ENCODE peak calls at places on chromosomes 11 and 22, in nine cellular contexts. T, N, M, A, U, B, Q, Y and V are unnamed samples.
A peak's percentile ranks its signal among the peaks of the same experiment; 100 is the strongest.

GRCh38 chr11:134528453-134528852 is 116.4 kb upstream of the B3GAT1 start:
- DNase-seq in T (no peak), Y (peak; percentile 37), M (no peak), B (no peak), N (no peak), Q (no peak), A (no peak), U (no peak), V (no peak)

GRCh38 chr22:48084041-48084748 is 1321.7 kb downstream of the TBC1D22A start:
- DNase-seq in B (no peak), Q (no peak), M (no peak), Y (no peak), N (peak; percentile 53), T (peak; percentile 14), A (no peak), U (no peak), V (no peak)

GRCh38 chr22:30754971-30755759 is 60.5 kb downstream of the OSBP2 start:
- DNase-seq in U (peak; percentile 66), M (peak; percentile 54), B (peak; percentile 74), Y (peak; percentile 64), A (peak; percentile 69), Q (peak; percentile 78), T (peak; percentile 66), N (no peak), V (peak; percentile 66)

GRCh38 chr11:120013325-120014250 is 124.3 kb downstream of the TRIM29 start:
- DNase-seq in N (no peak), A (peak; percentile 61), B (peak; percentile 78), T (peak; percentile 55), Y (peak; percentile 89), U (peak; percentile 37), M (peak; percentile 32), Q (peak; percentile 71), V (peak; percentile 87)

GRCh38 chr22:42967933-42968332 is 47.0 kb downstream of the PACSIN2 start:
- DNase-seq in U (no peak), T (peak; percentile 77), N (no peak), A (no peak), B (no peak), Q (peak; percentile 57), Y (no peak), M (no peak), V (no peak)

GRCh38 chr22:22855617-22856308 is 31.9 kb upstream of the IGLL5 start:
- DNase-seq in N (no peak), M (peak; percentile 12), Y (peak; percentile 73), B (peak; percentile 68), Q (peak; percentile 96), U (no peak), A (no peak), T (peak; percentile 60), V (peak; percentile 64)

GRCh38 chr11:12207384-12208150 is 97.2 kb downstream of the MICAL2 start:
- DNase-seq in Y (no peak), U (no peak), A (no peak), M (no peak), B (no peak), N (no peak), T (no peak), Q (no peak), V (no peak)

GRCh38 chr11:134079317-134079716 is 10.4 kb downstream of the JAM3 start:
- DNase-seq in Y (no peak), Q (no peak), B (no peak), T (no peak), M (no peak), U (no peak), A (no peak), N (no peak), V (no peak)

GRCh38 chr11:74570266-74571061 is 21.9 kb upstream of the POLD3 start:
- DNase-seq in Y (peak; percentile 50), A (peak; percentile 83), N (no peak), Q (peak; percentile 74), M (peak; percentile 57), T (peak; percentile 77), B (peak; percentile 70), U (peak; percentile 48), V (peak; percentile 53)
- TF ChIP-seq MAX in Y (no peak), A (no peak), N (no peak), Q (no peak), M (no peak), T (peak; percentile 42), B (no peak), U (no peak), V (no peak)

GRCh38 chr11:111574373-111575230 is 27.6 kb upstream of the SIK2 start:
- DNase-seq in N (no peak), B (no peak), A (no peak), M (no peak), T (no peak), U (no peak), Y (no peak), Q (no peak), V (no peak)
- TF ChIP-seq MAX in N (no peak), B (no peak), A (no peak), M (no peak), T (no peak), U (no peak), Y (no peak), Q (no peak), V (no peak)

DNA sequence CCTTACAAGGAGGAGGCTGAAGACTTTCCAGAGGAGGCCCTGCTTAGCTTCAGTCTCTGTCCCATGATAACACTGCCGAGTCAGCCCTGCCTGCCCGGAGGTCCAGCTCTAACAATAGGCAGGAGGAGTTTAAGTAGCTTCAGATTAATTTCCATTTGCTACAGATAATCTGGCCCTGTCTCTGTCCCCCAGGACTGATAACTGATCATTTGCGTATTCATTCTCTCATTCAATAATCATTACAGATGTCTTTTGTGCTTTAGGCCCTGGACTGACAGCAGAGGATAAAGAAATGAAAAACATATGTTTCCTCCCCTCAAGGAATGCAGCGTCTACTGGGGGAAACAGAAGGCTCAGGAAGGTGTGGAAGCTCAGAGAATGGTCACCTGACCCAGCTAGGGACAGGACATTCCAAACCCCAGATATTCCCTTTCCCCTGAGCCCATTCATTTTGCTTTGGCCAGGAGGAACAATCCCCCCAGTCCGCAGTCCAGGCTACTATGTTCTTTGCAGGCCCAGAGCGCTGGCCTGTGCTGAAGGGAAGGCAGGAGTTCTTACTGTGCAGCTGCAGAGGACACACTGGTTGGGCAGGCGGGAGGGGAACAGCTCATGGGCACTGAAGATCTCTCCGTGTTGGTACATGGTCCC is 20.8 kb downstream of the CHRDL2 start:
- DNase-seq in Q (peak; percentile 68), U (no peak), N (no peak), Y (no peak), B (peak; percentile 72), M (no peak), A (no peak), T (no peak), V (no peak)
- TF ChIP-seq MAX in Q (no peak), U (no peak), N (no peak), Y (no peak), B (no peak), M (no peak), A (no peak), T (no peak), V (no peak)

GRCh38 chr11:95361180-95361579 is 130.2 kb upstream of the SESN3 start:
- DNase-seq in Y (no peak), T (no peak), B (no peak), U (no peak), Q (no peak), M (peak; percentile 19), N (no peak), A (no peak), V (no peak)

GRCh38 chr11:95363189-95363588 is 132.2 kb upstream of the SESN3 start:
- DNase-seq in M (no peak), Q (no peak), T (peak; percentile 82), B (no peak), A (no peak), Y (no peak), U (no peak), N (no peak), V (no peak)

GRCh38 chr11:95365346-95365745 is 134.3 kb upstream of the SESN3 start:
- DNase-seq in N (no peak), M (no peak), A (no peak), B (no peak), T (peak; percentile 94), U (no peak), Y (no peak), Q (no peak), V (no peak)

GRCh38 chr11:95364324-95365295 is 133.6 kb upstream of the SESN3 start:
- DNase-seq in N (no peak), T (peak; percentile 84), A (peak; percentile 36), Y (no peak), U (no peak), B (peak; percentile 20), Q (no peak), M (peak; percentile 79), V (no peak)

GRCh38 chr11:95363710-95364109 is 132.7 kb upstream of the SESN3 start:
- DNase-seq in U (no peak), Y (no peak), B (no peak), Q (peak; percentile 24), T (no peak), M (peak; percentile 16), A (no peak), N (no peak), V (peak; percentile 65)
- TF ChIP-seq MAX in U (no peak), Y (peak; percentile 37), B (no peak), Q (no peak), T (no peak), M (no peak), A (no peak), N (no peak), V (no peak)

GRCh38 chr11:32213223-32213622 is 122.3 kb downstream of the RCN1 start:
- DNase-seq in N (no peak), M (no peak), T (peak; percentile 31), B (no peak), A (no peak), U (no peak), Y (no peak), Q (no peak), V (no peak)
- TF ChIP-seq MAX in N (no peak), M (no peak), T (no peak), B (peak; percentile 75), A (no peak), U (no peak), Y (no peak), Q (no peak), V (no peak)

DNA sequence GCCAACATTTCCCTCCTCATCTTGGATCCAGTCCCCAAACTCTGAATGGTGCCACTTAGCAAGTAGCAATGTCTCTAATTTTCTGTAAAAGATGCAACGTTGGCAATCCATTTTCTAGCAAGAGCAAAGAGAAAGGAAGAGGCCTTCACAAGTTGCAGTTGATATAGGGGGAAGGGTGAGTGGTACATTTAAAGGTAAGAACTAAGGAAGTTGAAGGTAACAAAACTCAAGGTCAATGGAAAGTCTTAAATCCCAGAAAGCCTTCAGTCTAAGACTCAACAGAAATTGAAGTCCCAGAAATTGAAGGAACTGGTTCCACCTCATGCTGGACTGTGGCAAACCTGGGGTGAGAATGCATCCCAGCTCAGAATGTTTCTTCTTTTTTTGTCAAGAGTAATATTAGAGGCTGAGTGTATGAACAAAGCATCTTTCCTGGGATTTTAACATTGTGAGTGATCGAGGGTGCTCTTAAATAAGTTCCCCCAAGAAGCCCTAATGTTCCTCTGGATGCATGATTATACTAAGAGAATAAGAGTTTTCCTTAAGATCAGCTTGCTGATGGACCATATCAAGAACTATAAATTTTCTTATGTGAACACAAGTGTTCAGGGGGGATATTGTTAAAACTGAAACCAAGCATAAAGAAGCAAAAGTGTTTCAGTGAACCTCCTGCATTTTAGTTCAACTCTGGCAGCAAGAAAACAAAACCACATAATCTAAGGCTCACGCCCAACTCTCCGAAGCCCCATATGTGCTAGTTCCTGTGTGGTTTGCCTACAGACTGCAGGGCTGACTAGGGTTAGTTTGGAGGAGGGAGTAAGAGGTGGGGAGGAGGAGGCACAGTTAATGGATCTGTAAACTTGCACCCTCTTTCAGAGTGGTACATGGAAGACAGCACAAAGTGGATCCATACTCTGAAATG is at the start of gene GRAP2:
- DNase-seq in N (peak; percentile 94), Q (peak; percentile 32), T (peak; percentile 70), Y (no peak), M (no peak), A (no peak), B (no peak), U (no peak), V (no peak)
- TF ChIP-seq MAX in N (no peak), Q (no peak), T (no peak), Y (no peak), M (no peak), A (no peak), B (no peak), U (no peak), V (no peak)

GRCh38 chr11:43278302-43278956 is 33.4 kb upstream of the API5 start:
- DNase-seq in Q (peak; percentile 42), T (peak; percentile 23), N (no peak), A (peak; percentile 27), Y (peak; percentile 50), M (peak; percentile 54), U (peak; percentile 33), B (peak; percentile 59), V (peak; percentile 23)
- TF ChIP-seq MAX in Q (no peak), T (no peak), N (no peak), A (no peak), Y (no peak), M (no peak), U (no peak), B (no peak), V (no peak)